ENCODE peak calls at places on chromosome 14, in seven cellular contexts. E is mammary epithelial cell, R is cardiac muscle cell, W is OCI-LY7, O is substantia nigra, V is H9, L is gastrocnemius medialis. G is an unnamed sample.

GRCh38 chr14:22163051-22163450 is 426.0 kb downstream of the DAD1 start:
- DNase-seq in E (no peak), R (peak; percentile 19), W (peak; percentile 12), O (no peak), V (no peak), L (no peak), G (no peak)

GRCh38 chr14:24317141-24317927 is 6.0 kb downstream of the LTB4R start:
- DNase-seq in E (peak; percentile 68), R (no peak), W (no peak), O (no peak), V (no peak), L (no peak), G (no peak)

GRCh38 chr14:69713976-69714716 is 52.8 kb upstream of the SRSF5 start:
- DNase-seq in E (no peak), R (no peak), W (no peak), O (no peak), V (no peak), L (no peak), G (no peak)

GRCh38 chr14:56703947-56704346 is 106.3 kb downstream of the OTX2 start:
- DNase-seq in E (no peak), R (no peak), W (no peak), O (no peak), V (no peak), L (no peak), G (no peak)

GRCh38 chr14:67267929-67268328 is 26.7 kb downstream of the PALS1 start:
- DNase-seq in E (no peak), R (no peak), W (no peak), O (no peak), V (no peak), L (no peak), G (no peak)

GRCh38 chr14:73712540-73713141 is 1.5 kb downstream of the PNMA1 start:
- DNase-seq in E (peak; percentile 22), R (peak; percentile 38), W (peak; percentile 51), O (no peak), V (peak; percentile 39), L (no peak), G (no peak)

GRCh38 chr14:56271988-56272387 is 153.8 kb downstream of the PELI2 start:
- DNase-seq in E (no peak), R (no peak), W (no peak), O (no peak), V (no peak), L (no peak), G (no peak)

GRCh38 chr14:99838555-99839193 is 45.5 kb downstream of the EML1 start:
- DNase-seq in E (no peak), R (peak; percentile 75), W (no peak), O (no peak), V (peak; percentile 59), L (no peak), G (no peak)

GRCh38 chr14:99664636-99665273 is 19.3 kb upstream of the CYP46A1 start:
- DNase-seq in E (no peak), R (peak; percentile 28), W (peak; percentile 86), O (no peak), V (no peak), L (no peak), G (no peak)

GRCh38 chr14:77988966-77989365 is 181.2 kb upstream of the NRXN3 start:
- DNase-seq in E (peak; percentile 76), R (no peak), W (no peak), O (peak; percentile 83), V (no peak), L (peak; percentile 21), G (peak; percentile 92)

GRCh38 chr14:39303100-39303499 is 69.4 kb downstream of the MIA2 start:
- DNase-seq in E (no peak), R (no peak), W (no peak), O (no peak), V (no peak), L (no peak), G (no peak)

GRCh38 chr14:49897414-49897813 is 4.5 kb downstream of the ARF6 start:
- DNase-seq in E (no peak), R (no peak), W (no peak), O (no peak), V (no peak), L (no peak), G (no peak)

GRCh38 chr14:49897965-49898364 is 5.1 kb downstream of the ARF6 start:
- DNase-seq in E (peak; percentile 60), R (no peak), W (no peak), O (no peak), V (no peak), L (no peak), G (no peak)

GRCh38 chr14:49896956-49897355 is 4.1 kb downstream of the ARF6 start:
- DNase-seq in E (no peak), R (no peak), W (no peak), O (no peak), V (no peak), L (no peak), G (no peak)

GRCh38 chr14:49900973-49901372 is 8.1 kb downstream of the ARF6 start:
- DNase-seq in E (no peak), R (no peak), W (no peak), O (no peak), V (no peak), L (no peak), G (no peak)

DNA sequence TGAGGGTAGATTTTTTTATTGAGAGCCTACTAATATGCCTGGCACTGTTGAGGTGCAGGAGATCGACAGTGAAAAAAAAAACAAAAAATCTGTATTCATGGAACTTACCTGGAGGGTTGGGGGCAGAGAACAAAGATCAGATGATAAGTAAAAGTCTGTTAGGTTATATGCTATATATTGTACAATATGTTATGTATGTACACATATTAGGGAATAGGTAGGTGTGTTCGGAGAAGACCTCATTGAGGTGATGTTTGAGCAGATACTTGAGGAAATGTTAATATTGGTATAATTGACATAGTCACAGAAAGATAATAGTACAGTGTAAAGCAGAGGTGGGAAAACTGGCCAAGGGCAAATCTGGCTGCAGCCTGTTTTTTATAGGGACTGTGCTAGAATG is 5.6 kb downstream of the ARF6 start:
- DNase-seq in E (no peak), R (no peak), W (no peak), O (no peak), V (no peak), L (no peak), G (no peak)
- H3K27ac ChIP-seq in E (peak overlapping the region; percentile 94), R (no peak overlapping the region), W (no peak overlapping the region), O (no peak overlapping the region), V (no peak overlapping the region), L (peak overlapping the region; percentile 96), G (no peak overlapping the region)

GRCh38 chr14:101844219-101844618 is 82.7 kb downstream of the PPP2R5C start:
- DNase-seq in E (no peak), R (no peak), W (peak; percentile 65), O (no peak), V (no peak), L (no peak), G (no peak)

GRCh38 chr14:101845496-101845895 is 84.0 kb downstream of the PPP2R5C start:
- DNase-seq in E (no peak), R (no peak), W (no peak), O (no peak), V (no peak), L (no peak), G (no peak)

GRCh38 chr14:101843665-101844064 is 82.2 kb downstream of the PPP2R5C start:
- DNase-seq in E (no peak), R (no peak), W (peak; percentile 93), O (no peak), V (no peak), L (no peak), G (no peak)

GRCh38 chr14:101844752-101845151 is 83.2 kb downstream of the PPP2R5C start:
- DNase-seq in E (no peak), R (no peak), W (no peak), O (no peak), V (no peak), L (no peak), G (no peak)

DNA sequence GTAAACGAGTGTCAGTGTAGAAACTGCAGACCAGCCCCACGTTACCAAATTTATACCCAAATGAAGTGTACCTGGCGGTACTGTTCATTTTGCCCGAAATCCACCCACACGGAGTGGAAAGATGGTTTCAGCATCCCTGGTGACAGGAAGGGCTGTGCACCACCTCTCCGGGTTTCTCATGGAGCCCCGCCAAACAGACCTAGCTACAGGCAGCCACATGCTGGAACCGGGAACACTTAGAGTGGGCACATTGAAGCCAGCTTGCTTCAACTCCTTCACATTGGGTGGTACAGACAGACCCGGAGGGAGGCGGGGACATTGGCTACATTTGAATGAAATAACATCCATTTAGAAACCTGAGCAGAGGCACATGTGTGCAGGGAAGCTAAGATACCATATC is 84.4 kb downstream of the PPP2R5C start:
- DNase-seq in E (no peak), R (no peak), W (no peak), O (no peak), V (no peak), L (no peak), G (no peak)
- H3K27ac ChIP-seq in E (no peak overlapping the region), R (no peak overlapping the region), W (no peak overlapping the region), O (no peak overlapping the region), V (no peak overlapping the region), L (no peak overlapping the region), G (no peak overlapping the region)

GRCh38 chr14:85587152-85587697 is 57.3 kb downstream of the FLRT2 start:
- DNase-seq in E (peak; percentile 72), R (no peak), W (no peak), O (no peak), V (no peak), L (no peak), G (no peak)
- H3K27ac ChIP-seq in E (peak overlapping the region; percentile 50), R (peak overlapping the region; percentile 52), W (no peak overlapping the region), O (no peak overlapping the region), V (no peak overlapping the region), L (peak overlapping the region; percentile 63), G (peak overlapping the region; percentile 18)

GRCh38 chr14:101495284-101495683 is 66.0 kb upstream of the DIO3 start:
- DNase-seq in E (no peak), R (no peak), W (no peak), O (no peak), V (peak; percentile 13), L (no peak), G (no peak)
- H3K27ac ChIP-seq in E (no peak overlapping the region), R (no peak overlapping the region), W (no peak overlapping the region), O (no peak overlapping the region), V (no peak overlapping the region), L (no peak overlapping the region), G (no peak overlapping the region)

DNA sequence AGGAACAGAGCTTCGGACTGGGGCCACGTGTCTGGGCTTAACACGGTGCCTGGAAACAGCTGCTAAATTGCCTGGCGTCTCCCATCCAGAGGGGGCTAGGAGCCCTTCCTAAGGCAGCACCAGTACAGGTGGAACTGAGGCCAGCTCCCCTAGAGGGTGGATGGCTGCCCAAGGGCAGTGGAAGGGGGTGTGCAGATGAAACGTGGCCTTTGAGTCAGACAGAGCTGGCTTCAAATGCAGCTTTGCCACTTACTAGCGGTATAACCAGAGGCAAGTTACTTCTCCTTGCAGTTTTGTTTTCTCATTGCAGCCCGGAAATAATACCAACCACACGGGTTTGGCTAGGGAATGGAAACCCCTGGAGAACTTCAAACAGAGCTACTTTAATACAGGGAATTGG is 59.3 kb upstream of the SLC24A4 start:
- DNase-seq in E (no peak), R (no peak), W (no peak), O (peak; percentile 47), V (no peak), L (no peak), G (no peak)
- H3K27ac ChIP-seq in E (no peak overlapping the region), R (no peak overlapping the region), W (no peak overlapping the region), O (no peak overlapping the region), V (no peak overlapping the region), L (no peak overlapping the region), G (no peak overlapping the region)

GRCh38 chr14:47539065-47539464 is 136.3 kb downstream of the MDGA2 start:
- DNase-seq in E (no peak), R (peak; percentile 29), W (peak; percentile 7), O (peak; percentile 3), V (peak; percentile 42), L (no peak), G (no peak)

GRCh38 chr14:47541652-47542051 is 133.8 kb downstream of the MDGA2 start:
- DNase-seq in E (no peak), R (no peak), W (no peak), O (no peak), V (no peak), L (no peak), G (no peak)

GRCh38 chr14:47536341-47536740 is 139.1 kb downstream of the MDGA2 start:
- DNase-seq in E (no peak), R (no peak), W (no peak), O (no peak), V (no peak), L (no peak), G (no peak)
- H3K27ac ChIP-seq in E (no peak overlapping the region), R (no peak overlapping the region), W (no peak overlapping the region), O (no peak overlapping the region), V (no peak overlapping the region), L (no peak overlapping the region), G (no peak overlapping the region)